ENCODE peak calls at places on chromosomes 3 and 15, in nine cellular contexts. M is left ventricle myocardium inferior; N is CD4-positive, CD25-positive, alpha-beta regulatory T cell; V is stomach; W is mesenchymal stem cell; D is suprapubic skin; B is PC-3; H is esophagus squamous epithelium; A is naive thymus-derived CD4-positive, alpha-beta T cell. F is an unnamed sample. For H3K9me3 and H3K4me1, the result is how much of the 10 kb centered on the place peaks cover.

GRCh38 chr3:131883711-131884407 is 151.0 kb downstream of the CPNE4 start:
- DNase-seq in B (peak), D (no peak), A (no peak), H (no peak), W (no peak), V (no peak), N (no peak), M (no peak), F (no peak)

GRCh38 chr3:193776626-193777025 is 183.6 kb downstream of the OPA1 start:
- DNase-seq in H (no peak), D (no peak), V (no peak), M (no peak), W (no peak), A (peak), B (no peak), N (no peak), F (no peak)

GRCh38 chr3:194312186-194312742 is 38.9 kb downstream of the CPN2 start:
- DNase-seq in B (no peak), W (no peak), H (no peak), N (no peak), M (no peak), D (peak), V (no peak), A (no peak), F (no peak)

GRCh38 chr15:60003243-60004018 is 680 bp upstream of the FOXB1 start:
- DNase-seq in N (no peak), D (no peak), B (no peak), M (no peak), A (peak), W (no peak), V (no peak), H (no peak), F (no peak)

GRCh38 chr15:78233496-78233895 is 869 bp downstream of the ACSBG1 start:
- DNase-seq in A (no peak), D (no peak), V (no peak), H (no peak), B (no peak), M (no peak), N (no peak), W (no peak), F (no peak)

GRCh38 chr15:77808077-77808476 is 175.4 kb upstream of the LINGO1 start:
- DNase-seq in A (no peak), W (no peak), H (no peak), M (no peak), D (no peak), V (no peak), B (no peak), N (no peak), F (no peak)

GRCh38 chr15:50828610-50829206 is 63.2 kb upstream of the SPPL2A start:
- DNase-seq in W (peak), A (no peak), N (no peak), D (no peak), B (peak), H (no peak), V (no peak), M (no peak), F (peak)

GRCh38 chr3:74752290-74752689 is 137.8 kb upstream of the CNTN3 start:
- DNase-seq in V (no peak), W (no peak), B (no peak), M (no peak), D (no peak), H (no peak), A (no peak), N (no peak), F (no peak)

GRCh38 chr15:29135702-29136426 is 133.8 kb downstream of the NSMCE3 start:
- DNase-seq in A (no peak), H (no peak), M (no peak), D (peak), B (no peak), N (no peak), V (no peak), W (no peak), F (peak)

GRCh38 chr15:68335251-68335650 is 57.7 kb downstream of the FEM1B start:
- DNase-seq in D (no peak), V (no peak), W (no peak), M (peak), A (no peak), N (no peak), B (peak), H (no peak), F (no peak)

GRCh38 chr15:19973718-19974117 is 567.9 kb downstream of the GOLGA6L6 start:
- DNase-seq in W (no peak), A (no peak), D (no peak), B (no peak), N (no peak), M (no peak), V (no peak), H (no peak), F (no peak)

GRCh38 chr3:153210660-153211059 is 48.6 kb downstream of the RAP2B start:
- DNase-seq in M (no peak), A (no peak), B (no peak), N (no peak), H (no peak), V (no peak), D (no peak), W (peak), F (no peak)

GRCh38 chr3:78814893-78815562 is 952.8 kb downstream of the ROBO1 start:
- DNase-seq in B (no peak), A (no peak), V (no peak), W (no peak), D (no peak), N (no peak), M (no peak), H (no peak), F (no peak)

GRCh38 chr3:65672876-65673815 is 365.6 kb downstream of the MAGI1 start:
- DNase-seq in W (peak), V (peak), N (no peak), A (no peak), D (no peak), H (no peak), B (peak), M (peak), F (peak)

GRCh38 chr15:88649753-88650551 is 11.1 kb downstream of the ISG20 start:
- DNase-seq in M (no peak), W (no peak), H (no peak), B (no peak), V (no peak), N (no peak), A (no peak), D (peak), F (no peak)

GRCh38 chr3:98977520-98977919 is 76.0 kb upstream of the DCBLD2 start:
- DNase-seq in D (no peak), A (no peak), B (peak), N (no peak), H (no peak), M (no peak), W (peak), V (no peak), F (no peak)

GRCh38 chr15:25239471-25240345 is 199.1 kb downstream of the UBE3A start:
- DNase-seq in V (no peak), D (peak), H (no peak), N (no peak), A (no peak), W (no peak), M (no peak), B (no peak), F (peak)
- H3K9me3 ChIP-seq in V (half or more), D (under half), H (under half), N (under half), A (under half), W (under half), M (under half), B (under half), F (under half)

DNA sequence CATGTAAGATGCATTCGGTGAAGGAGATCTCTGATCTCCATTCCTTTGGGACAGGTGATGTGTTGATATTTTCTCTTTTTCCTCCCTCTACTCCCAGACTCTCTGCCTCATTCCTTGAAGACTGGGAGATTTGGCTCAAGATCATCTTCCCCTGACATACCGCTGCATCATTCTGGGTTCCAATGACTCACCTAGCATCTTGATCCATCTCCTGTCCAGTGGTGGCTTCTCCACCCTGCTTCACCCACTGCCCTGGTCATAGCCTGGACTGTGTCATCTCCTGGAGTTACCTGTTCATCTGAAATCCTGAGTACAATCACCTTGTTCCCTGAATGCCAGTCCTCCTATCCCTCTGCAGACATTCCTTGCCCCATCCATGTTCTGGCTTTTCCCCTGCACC is 57.4 kb upstream of the TRAK1 start:
- DNase-seq in D (no peak), M (no peak), B (peak), H (no peak), N (no peak), A (no peak), V (no peak), W (no peak), F (no peak)
- H3K4me1 ChIP-seq in D (half or more), M (half or more), B (under half), H (under half), N (under half), A (under half), V (half or more), W (under half), F (half or more)

DNA sequence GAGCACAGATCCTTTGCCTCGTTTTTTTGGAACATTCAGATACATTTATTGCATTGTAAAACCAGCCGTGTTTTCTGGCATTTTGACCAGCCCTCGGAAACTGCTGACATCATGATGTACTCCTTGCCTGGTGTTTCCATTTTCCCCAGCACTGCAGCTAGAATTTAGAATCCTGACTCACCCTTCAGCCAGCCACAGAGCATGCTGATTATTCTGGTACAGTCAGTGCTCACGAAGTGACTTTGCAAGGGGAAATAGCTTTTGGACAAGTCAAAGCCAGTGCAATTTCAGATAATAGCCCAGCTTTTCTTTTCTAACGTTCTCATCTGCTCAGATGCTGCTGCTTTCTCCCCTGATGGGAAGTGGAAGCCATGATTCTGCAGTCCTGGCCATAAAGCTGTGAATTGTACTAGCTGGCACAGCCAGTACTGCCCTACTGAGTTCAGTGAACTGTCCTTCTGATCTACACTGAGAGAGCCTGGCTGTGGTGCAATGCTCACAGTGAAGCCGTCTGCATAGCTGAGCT is 12.1 kb upstream of the CNBP start:
- DNase-seq in M (peak), V (no peak), H (no peak), N (no peak), A (no peak), W (peak), B (peak), D (no peak), F (peak)
- H3K4me3 ChIP-seq in M (peak), V (no peak), H (peak), N (no peak), A (no peak), W (peak), B (peak), D (no peak), F (peak)

GRCh38 chr15:95417761-95418160 is 912.7 kb upstream of the NR2F2 start:
- DNase-seq in W (no peak), V (no peak), B (no peak), D (no peak), M (no peak), A (no peak), N (no peak), H (no peak), F (no peak)
- H3K9me3 ChIP-seq in W (under half), V (under half), B (under half), D (under half), M (under half), A (under half), N (under half), H (under half), F (under half)

GRCh38 chr3:58055309-58055708 is 47.1 kb downstream of the FLNB start:
- DNase-seq in D (no peak), M (no peak), N (no peak), V (no peak), A (no peak), W (no peak), B (no peak), H (no peak), F (no peak)
- H3K4me1 ChIP-seq in D (under half), M (half or more), N (under half), V (half or more), A (under half), W (under half), B (half or more), H (under half), F (under half)

GRCh38 chr3:112048911-112049310 is 14.4 kb downstream of the TMPRSS7 start:
- DNase-seq in B (no peak), W (no peak), D (no peak), N (no peak), M (no peak), A (no peak), V (peak), H (no peak), F (no peak)
- H3K4me3 ChIP-seq in B (no peak), W (no peak), D (no peak), N (no peak), M (no peak), A (no peak), V (no peak), H (no peak), F (no peak)

DNA sequence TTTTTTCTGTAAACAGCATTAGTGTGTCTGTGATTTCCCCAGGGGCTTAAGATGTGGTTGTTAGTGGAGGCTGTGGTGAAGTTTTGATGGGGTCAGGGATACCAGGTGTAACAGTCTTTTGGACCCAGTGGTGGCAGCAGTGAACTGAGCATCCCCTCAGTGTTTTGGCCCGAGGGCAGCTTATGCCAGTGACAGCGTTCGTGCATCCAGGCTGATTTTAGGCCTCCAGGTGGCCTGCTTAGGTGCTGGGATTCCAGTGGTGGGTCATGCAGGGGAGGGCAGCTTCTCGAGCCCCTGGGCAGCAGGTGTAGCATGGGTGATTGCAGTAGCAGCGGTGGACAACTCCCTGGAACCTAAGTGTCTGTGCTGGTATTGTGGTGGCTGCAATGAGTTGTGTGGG is 29.2 kb downstream of the STT3B start:
- DNase-seq in N (no peak), B (no peak), D (no peak), H (no peak), A (no peak), V (no peak), W (no peak), M (no peak), F (no peak)
- H3K9me3 ChIP-seq in N (under half), B (under half), D (under half), H (under half), A (under half), V (under half), W (under half), M (under half), F (under half)

DNA sequence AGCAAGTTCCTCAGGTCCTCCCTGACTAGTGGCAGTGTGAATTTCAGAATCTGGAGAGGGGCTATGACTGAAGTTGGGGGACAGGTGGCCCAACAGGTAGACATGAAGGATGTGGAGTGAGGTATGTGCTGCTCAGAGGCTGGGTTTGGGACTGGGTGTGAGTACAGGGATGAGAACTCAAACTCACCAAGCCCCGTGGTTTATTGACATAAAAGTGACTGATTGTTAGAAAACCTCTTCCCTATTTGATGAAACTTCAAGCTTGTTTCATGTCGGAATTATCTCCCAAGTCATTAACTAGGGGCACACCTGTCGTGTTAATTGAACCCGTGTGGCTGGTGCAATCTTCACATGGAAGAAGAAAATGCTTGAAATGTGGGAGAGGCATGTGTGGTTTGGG is 27.1 kb downstream of the FGD5 start:
- DNase-seq in N (no peak), D (no peak), A (no peak), H (no peak), W (no peak), V (no peak), B (no peak), M (no peak), F (no peak)
- H3K4me1 ChIP-seq in N (under half), D (half or more), A (under half), H (under half), W (under half), V (under half), B (under half), M (half or more), F (under half)

GRCh38 chr15:79432345-79433311 is 492 bp downstream of the MINAR1 start:
- DNase-seq in V (no peak), N (no peak), D (no peak), H (no peak), B (no peak), A (no peak), M (no peak), W (no peak), F (no peak)
- H3K4me3 ChIP-seq in V (peak), N (no peak), D (peak), H (peak), B (peak), A (no peak), M (peak), W (peak), F (peak)

F was measured in psoas muscle.